ENCODE peak calls at places on chromosome 13, in seven cellular contexts. U is fibroblast of the aortic adventitia; J is hepatic stellate cell; Z is left colon; Q is activated naive CD4-positive, alpha-beta T cell treated with anti-CD3 and anti-CD28 coated beads, Interleukin-2, amount 10 ng/mL, durations not matched to agents 7 days and 5 days; H is HT1080; W is fibroblast of pulmonary artery. N is an unnamed sample.

GRCh38 chr13:40026741-40027140 is 371.3 kb downstream of the COG6 start:
- DNase-seq in U (no peak), J (no peak), Z (no peak), Q (peak; percentile 34), H (no peak), W (no peak), N (no peak)

GRCh38 chr13:36858285-36858684 is 39.3 kb downstream of the RFXAP start:
- DNase-seq in U (peak; percentile 75), J (peak; percentile 23), Z (no peak), Q (no peak), H (peak; percentile 62), W (peak; percentile 74), N (no peak)

GRCh38 chr13:100694722-100695644 is 20.4 kb upstream of the TMTC4 start:
- DNase-seq in U (peak; percentile 97), J (peak; percentile 76), Z (no peak), Q (no peak), H (peak; percentile 91), W (peak; percentile 93), N (no peak)

GRCh38 chr13:28820099-28821051 is at the start of gene MTUS2:
- DNase-seq in U (no peak), J (no peak), Z (no peak), Q (no peak), H (no peak), W (no peak), N (no peak)

GRCh38 chr13:19680751-19681150 is 47.3 kb downstream of the MPHOSPH8 start:
- DNase-seq in U (no peak), J (no peak), Z (no peak), Q (no peak), H (no peak), W (no peak), N (no peak)

GRCh38 chr13:65034266-65034665 is 2195.9 kb downstream of the PCDH9 start:
- DNase-seq in U (no peak), J (no peak), Z (no peak), Q (no peak), H (no peak), W (no peak), N (peak; percentile 64)

GRCh38 chr13:60370343-60370742 is 26.7 kb upstream of the TDRD3 start:
- DNase-seq in U (no peak), J (no peak), Z (no peak), Q (no peak), H (no peak), W (no peak), N (no peak)

GRCh38 chr13:81686877-81687276 is 1346.0 kb upstream of the SPRY2 start:
- DNase-seq in U (no peak), J (no peak), Z (no peak), Q (no peak), H (peak; percentile 9), W (peak; percentile 0), N (no peak)

GRCh38 chr13:27636624-27637288 is 15.1 kb downstream of the POLR1D start:
- DNase-seq in U (peak; percentile 70), J (no peak), Z (no peak), Q (no peak), H (no peak), W (no peak), N (no peak)

GRCh38 chr13:82088781-82089180 is 1747.9 kb upstream of the SPRY2 start:
- DNase-seq in U (no peak), J (no peak), Z (no peak), Q (no peak), H (no peak), W (peak; percentile 3), N (no peak)

GRCh38 chr13:41054212-41054877 is 7.0 kb upstream of the WBP4 start:
- DNase-seq in U (peak; percentile 71), J (peak; percentile 26), Z (peak; percentile 43), Q (peak; percentile 53), H (peak; percentile 47), W (peak; percentile 64), N (no peak)

GRCh38 chr13:49314344-49314882 is 66.7 kb downstream of the CDADC1 start:
- DNase-seq in U (no peak), J (no peak), Z (no peak), Q (no peak), H (no peak), W (no peak), N (no peak)

GRCh38 chr13:23608704-23609413 is 38.6 kb downstream of the TNFRSF19 start:
- DNase-seq in U (no peak), J (no peak), Z (peak; percentile 42), Q (no peak), H (no peak), W (no peak), N (peak; percentile 88)

GRCh38 chr13:30780338-30780981 is 45.1 kb downstream of the ALOX5AP start:
- DNase-seq in U (no peak), J (no peak), Z (no peak), Q (no peak), H (no peak), W (no peak), N (no peak)

GRCh38 chr13:100209857-100210580 is 121.1 kb downstream of the PCCA start:
- DNase-seq in U (peak; percentile 84), J (peak; percentile 21), Z (no peak), Q (no peak), H (peak; percentile 83), W (peak; percentile 50), N (no peak)

GRCh38 chr13:51643882-51644281 is 59.6 kb downstream of the WDFY2 start:
- DNase-seq in U (peak; percentile 90), J (peak; percentile 64), Z (no peak), Q (no peak), H (peak; percentile 97), W (peak; percentile 93), N (no peak)

GRCh38 chr13:31421756-31422155 is 222.0 kb downstream of the B3GLCT start:
- DNase-seq in U (no peak), J (no peak), Z (no peak), Q (no peak), H (no peak), W (no peak), N (no peak)

GRCh38 chr13:79128158-79128557 is 277.9 kb downstream of the RBM26 start:
- DNase-seq in U (peak; percentile 2), J (no peak), Z (no peak), Q (no peak), H (peak; percentile 93), W (peak; percentile 87), N (no peak)

GRCh38 chr13:102817907-102818306 is 19.0 kb downstream of the BIVM start:
- DNase-seq in U (no peak), J (no peak), Z (no peak), Q (no peak), H (no peak), W (no peak), N (no peak)

GRCh38 chr13:50156140-50156539 is 140.9 kb downstream of the KCNRG start:
- DNase-seq in U (peak; percentile 67), J (no peak), Z (no peak), Q (no peak), H (peak; percentile 74), W (peak; percentile 60), N (no peak)

GRCh38 chr13:73039201-73040108 is 19.4 kb upstream of the KLF5 start:
- DNase-seq in U (no peak), J (no peak), Z (no peak), Q (no peak), H (no peak), W (no peak), N (no peak)

GRCh38 chr13:110902370-110902769 is 12.5 kb downstream of the ANKRD10 start:
- DNase-seq in U (peak; percentile 28), J (no peak), Z (no peak), Q (no peak), H (no peak), W (no peak), N (no peak)

GRCh38 chr13:98853791-98854191 is 101.3 kb upstream of the SLC15A1 start:
- DNase-seq in U (peak; percentile 80), J (no peak), Z (peak; percentile 41), Q (peak; percentile 55), H (peak; percentile 10), W (peak; percentile 31), N (no peak)

GRCh38 chr13:95833126-95833525 is 156.2 kb downstream of the DNAJC3 start:
- DNase-seq in U (peak; percentile 2), J (no peak), Z (no peak), Q (no peak), H (no peak), W (no peak), N (no peak)

GRCh38 chr13:35086667-35087066 is 144.6 kb downstream of the NBEA start:
- DNase-seq in U (no peak), J (no peak), Z (no peak), Q (no peak), H (peak; percentile 52), W (no peak), N (no peak)

GRCh38 chr13:50512602-50513527 is 330.6 kb downstream of the DLEU7 start:
- DNase-seq in U (peak; percentile 66), J (peak; percentile 24), Z (peak; percentile 71), Q (peak; percentile 69), H (peak; percentile 37), W (peak; percentile 57), N (peak; percentile 85)

GRCh38 chr13:111561091-111561778 is 240.8 kb downstream of the TEX29 start:
- DNase-seq in U (no peak), J (no peak), Z (peak; percentile 4), Q (no peak), H (no peak), W (no peak), N (peak; percentile 46)

GRCh38 chr13:89890806-89891205 is 1456.7 kb upstream of the MIR17HG start:
- DNase-seq in U (no peak), J (no peak), Z (no peak), Q (no peak), H (no peak), W (no peak), N (no peak)

GRCh38 chr13:94711561-94712286 is 621 bp downstream of the SOX21 start:
- DNase-seq in U (no peak), J (no peak), Z (no peak), Q (peak; percentile 34), H (no peak), W (peak; percentile 23), N (peak; percentile 80)

GRCh38 chr13:92547256-92547655 is 679.4 kb upstream of the GPC6 start:
- DNase-seq in U (peak; percentile 8), J (no peak), Z (no peak), Q (no peak), H (peak; percentile 69), W (peak; percentile 61), N (no peak)

GRCh38 chr13:102582256-102582655 is 14.5 kb upstream of the TPP2 start:
- DNase-seq in U (no peak), J (no peak), Z (no peak), Q (peak; percentile 31), H (no peak), W (no peak), N (no peak)

GRCh38 chr13:20334309-20334708 is 102.2 kb upstream of the GJB6 start:
- DNase-seq in U (no peak), J (no peak), Z (no peak), Q (no peak), H (no peak), W (no peak), N (no peak)

GRCh38 chr13:32426981-32427851 is 714 bp downstream of the N4BP2L1 start:
- DNase-seq in U (peak; percentile 13), J (peak; percentile 37), Z (peak; percentile 46), Q (peak; percentile 75), H (no peak), W (no peak), N (peak; percentile 85)

GRCh38 chr13:43783820-43784219 is 3.0 kb downstream of the ENOX1 start:
- DNase-seq in U (peak; percentile 61), J (peak; percentile 25), Z (no peak), Q (no peak), H (peak; percentile 76), W (peak; percentile 89), N (no peak)

GRCh38 chr13:41257535-41257934 is 5.8 kb downstream of the MTRF1 start:
- DNase-seq in U (no peak), J (no peak), Z (no peak), Q (no peak), H (no peak), W (no peak), N (no peak)